ENCODE peak calls at places on chromosomes 16 and 17, in ten cellular contexts. D is stimulated activated CD4-positive, alpha-beta T cell treated with anti-CD3 and anti-CD28 coated beads, TNF-alpha, amount 100 ng/mL, for 24 hours; S is activated CD4-positive, alpha-beta T cell treated with anti-CD3 and anti-CD28 coated beads, Interleukin-2, amount 10 ng/mL, durations not matched to agents 7 days and 5 days; F is iPS-NIHi11; G is mucosa of descending colon; O is left lung; H is AG10803; Q is pulmonary artery endothelial cell; K is smooth muscle cell of the brain vasculature; A is HFFc6. M is an unnamed sample.

GRCh38 chr16:54277845-54278703 is 8.5 kb downstream of the IRX3 start:
- DNase-seq in G (no peak), K (no peak), Q (no peak), H (no peak), O (no peak), S (no peak), F (no peak), D (no peak), A (no peak), M (no peak)

GRCh38 chr16:1357906-1358566 is 6.3 kb downstream of the GNPTG start:
- DNase-seq in F (no peak), K (no peak), Q (no peak), G (no peak), H (no peak), A (no peak), S (no peak), O (peak), D (no peak), M (no peak)

GRCh38 chr17:7712111-7712771 is 5.3 kb upstream of the DNAH2 start:
- DNase-seq in A (no peak), F (peak), O (no peak), G (no peak), K (no peak), D (no peak), H (no peak), S (no peak), Q (no peak), M (peak)

GRCh38 chr17:45435481-45435880 is 2.8 kb upstream of the ARHGAP27 start:
- DNase-seq in Q (no peak), A (no peak), G (no peak), K (no peak), O (peak), D (no peak), F (no peak), S (no peak), H (no peak), M (no peak)

GRCh38 chr16:23650674-23651073 is 9.4 kb downstream of the DCTN5 start:
- DNase-seq in G (no peak), F (no peak), H (no peak), Q (no peak), K (no peak), A (no peak), D (no peak), O (no peak), S (no peak), M (no peak)

GRCh38 chr17:66507103-66507923 is 204.9 kb downstream of the PRKCA start:
- DNase-seq in A (peak), F (peak), K (peak), H (peak), S (no peak), D (no peak), G (peak), Q (no peak), O (no peak), M (no peak)

GRCh38 chr17:64498308-64499203 is 1.7 kb upstream of the POLG2 start:
- DNase-seq in S (no peak), D (no peak), H (no peak), A (peak), K (no peak), O (no peak), F (no peak), Q (no peak), G (no peak), M (no peak)

GRCh38 chr16:16021988-16022682 is 72.7 kb downstream of the ABCC1 start:
- DNase-seq in K (peak), A (peak), S (no peak), G (peak), O (peak), D (no peak), H (peak), Q (peak), F (peak), M (peak)

GRCh38 chr16:66026211-66026610 is 340.3 kb upstream of the CDH5 start:
- DNase-seq in S (no peak), G (no peak), Q (no peak), H (peak), A (no peak), F (peak), O (no peak), K (no peak), D (no peak), M (peak)

GRCh38 chr16:54282202-54282922 is 4.2 kb downstream of the IRX3 start:
- DNase-seq in F (peak), G (peak), O (peak), K (no peak), Q (no peak), H (peak), D (peak), S (no peak), A (no peak), M (peak)

GRCh38 chr17:49074851-49075540 is 57.6 kb upstream of the B4GALNT2 start:
- DNase-seq in Q (no peak), F (no peak), D (no peak), S (no peak), H (peak), A (no peak), G (no peak), O (no peak), K (no peak), M (no peak)

GRCh38 chr17:35879748-35880654 is at the start of gene CCL5:
- DNase-seq in S (peak), Q (no peak), O (no peak), A (peak), K (no peak), H (no peak), G (peak), F (no peak), D (peak), M (no peak)

GRCh38 chr16:25570131-25570530 is 121.6 kb upstream of the HS3ST4 start:
- DNase-seq in G (no peak), H (no peak), A (no peak), Q (no peak), S (no peak), F (no peak), D (no peak), O (no peak), K (no peak), M (no peak)

GRCh38 chr17:46809110-46809571 is 9.4 kb downstream of the WNT3 start:
- DNase-seq in K (no peak), A (no peak), G (no peak), F (peak), O (no peak), Q (no peak), H (no peak), D (no peak), S (no peak), M (peak)

GRCh38 chr17:40541873-40542561 is 23.3 kb downstream of the CCR7 start:
- DNase-seq in H (peak), G (no peak), F (no peak), A (no peak), D (no peak), O (no peak), K (no peak), S (no peak), Q (no peak), M (no peak)

GRCh38 chr16:50466170-50466569 is 82.0 kb upstream of the NKD1 start:
- DNase-seq in K (no peak), G (no peak), D (no peak), A (no peak), F (no peak), O (no peak), S (no peak), Q (no peak), H (no peak), M (no peak)

GRCh38 chr17:59707971-59708425 is 544 bp downstream of the VMP1 start:
- DNase-seq in S (no peak), H (peak), F (no peak), Q (no peak), D (no peak), G (no peak), O (peak), A (no peak), K (peak), M (no peak)

GRCh38 chr17:55540414-55541091 is 29.3 kb upstream of the SMIM36 start:
- DNase-seq in H (peak), D (no peak), G (no peak), S (no peak), F (no peak), O (no peak), A (peak), Q (peak), K (no peak), M (no peak)

GRCh38 chr17:63113167-63113566 is 147.1 kb downstream of the TANC2 start:
- DNase-seq in D (no peak), O (no peak), K (no peak), A (no peak), Q (no peak), H (no peak), S (no peak), G (no peak), F (peak), M (no peak)

GRCh38 chr16:67881557-67882220 is 3.0 kb upstream of the NRN1L start:
- DNase-seq in G (no peak), H (no peak), S (no peak), Q (no peak), O (no peak), F (no peak), K (no peak), D (no peak), A (no peak), M (no peak)

GRCh38 chr17:79160980-79161621 is 86.5 kb downstream of the ENGASE start:
- DNase-seq in H (no peak), D (peak), F (no peak), G (no peak), S (peak), K (no peak), O (no peak), Q (peak), A (no peak), M (peak)

GRCh38 chr17:17557796-17558195 is 33.7 kb downstream of the PEMT start:
- DNase-seq in S (no peak), H (no peak), A (no peak), O (no peak), K (no peak), Q (no peak), G (no peak), D (no peak), F (no peak), M (no peak)

GRCh38 chr16:85905110-85906095 is 6.4 kb downstream of the IRF8 start:
- DNase-seq in K (no peak), S (no peak), H (no peak), O (no peak), F (no peak), G (no peak), A (no peak), Q (no peak), D (no peak), M (no peak)

GRCh38 chr17:14737984-14738651 is 437.2 kb downstream of the HS3ST3B1 start:
- DNase-seq in F (peak), K (peak), H (peak), O (peak), D (no peak), Q (no peak), A (peak), G (no peak), S (no peak), M (peak)

GRCh38 chr17:15341385-15341849 is at the start of gene TEKT3:
- DNase-seq in G (peak), H (peak), Q (peak), S (no peak), F (peak), K (peak), D (peak), O (peak), A (peak), M (peak)

GRCh38 chr16:56742030-56742984 is 12.4 kb downstream of the NUP93 start:
- DNase-seq in G (no peak), H (peak), O (no peak), S (no peak), K (peak), A (peak), Q (no peak), D (no peak), F (no peak), M (no peak)

GRCh38 chr17:15171433-15172047 is 93.6 kb downstream of the PMP22 start:
- DNase-seq in O (peak), G (peak), D (peak), A (peak), S (peak), Q (no peak), H (peak), K (peak), F (peak), M (peak)

GRCh38 chr16:84421081-84421937 is 53.0 kb downstream of the ATP2C2 start:
- DNase-seq in H (no peak), F (no peak), O (no peak), D (no peak), G (no peak), K (no peak), Q (no peak), S (no peak), A (no peak), M (no peak)

GRCh38 chr17:37770631-37771518 is 26.0 kb upstream of the HNF1B start:
- DNase-seq in S (peak), Q (peak), H (peak), D (peak), G (peak), A (peak), K (peak), F (peak), O (no peak), M (peak)

M was measured in H9.